ENCODE peak calls at places on chromosomes 2 and 18, in five cellular contexts. Q is mesendoderm, W is NCI-H510A treated with DMSO at 0.1 percent for 48 hours, D is Caki2, J is substantia nigra. E is an unnamed sample.

GRCh38 chr2:135063210-135063609 is 11.1 kb downstream of the RAB3GAP1 start:
- DNase-seq in W (no peak), D (no peak), J (no peak), Q (no peak), E (no peak)

GRCh38 chr2:160918909-160919503 is 241.2 kb upstream of the TANK start:
- DNase-seq in W (peak; percentile 1), J (peak; percentile 9), Q (peak; percentile 79), D (no peak), E (no peak)

GRCh38 chr18:75248426-75249191 is 38.0 kb downstream of the TSHZ1 start:
- DNase-seq in W (peak; percentile 45), Q (no peak), J (no peak), D (no peak), E (no peak)

GRCh38 chr2:126761981-126762878 is 106.3 kb downstream of the GYPC start:
- DNase-seq in D (no peak), J (no peak), Q (no peak), W (no peak), E (no peak)

GRCh38 chr18:21109936-21110666 is 1.5 kb downstream of the ROCK1 start:
- DNase-seq in J (no peak), W (no peak), D (no peak), Q (no peak), E (peak; percentile 42)

GRCh38 chr18:79108520-79109215 is 39.5 kb downstream of the ATP9B start:
- DNase-seq in Q (no peak), D (no peak), J (peak; percentile 8), W (no peak), E (no peak)

GRCh38 chr2:234996467-234997270 is 44.9 kb downstream of the SH3BP4 start:
- DNase-seq in Q (peak; percentile 98), D (peak; percentile 66), J (no peak), W (no peak), E (no peak)

GRCh38 chr2:159028776-159029175 is 60.3 kb downstream of the TANC1 start:
- DNase-seq in D (no peak), W (no peak), Q (no peak), J (no peak), E (no peak)

GRCh38 chr2:238582159-238582558 is 155.4 kb downstream of the ASB1 start:
- DNase-seq in Q (no peak), D (no peak), J (no peak), W (no peak), E (no peak)

GRCh38 chr2:55965276-55965675 is 41.7 kb upstream of the EFEMP1 start:
- DNase-seq in Q (peak; percentile 14), J (no peak), W (no peak), D (no peak), E (peak; percentile 18)

GRCh38 chr2:11573418-11574175 is 39.8 kb downstream of the GREB1 start:
- DNase-seq in D (no peak), Q (no peak), J (no peak), W (no peak), E (no peak)

GRCh38 chr2:71070294-71071025 is 2.0 kb downstream of the NAGK start:
- DNase-seq in W (peak; percentile 18), Q (peak; percentile 82), J (peak; percentile 21), D (peak; percentile 20), E (no peak)

GRCh38 chr2:74919827-74920226 is 38.6 kb upstream of the POLE4 start:
- DNase-seq in Q (peak; percentile 79), D (peak; percentile 71), W (peak; percentile 46), J (peak; percentile 20), E (peak; percentile 11)

GRCh38 chr2:206856474-206856873 is 82.8 kb upstream of the CPO start:
- DNase-seq in W (no peak), J (no peak), Q (no peak), D (no peak), E (no peak)

GRCh38 chr2:233519787-233520611 is 46.6 kb downstream of the USP40 start:
- DNase-seq in D (no peak), Q (no peak), J (no peak), W (no peak), E (no peak)

GRCh38 chr2:27708666-27709065 is 45.0 kb downstream of the SLC4A1AP start:
- DNase-seq in J (no peak), D (no peak), Q (no peak), W (no peak), E (no peak)

GRCh38 chr2:213317929-213318328 is 33.7 kb downstream of the SPAG16 start:
- DNase-seq in Q (no peak), W (no peak), D (no peak), J (no peak), E (no peak)

GRCh38 chr2:162462911-162463310 is 119.0 kb downstream of the GCA start:
- DNase-seq in W (no peak), D (no peak), J (no peak), Q (no peak), E (no peak)

GRCh38 chr2:28338046-28338753 is 54.5 kb upstream of the FOSL2 start:
- DNase-seq in J (peak; percentile 17), W (no peak), Q (peak; percentile 42), D (no peak), E (no peak)

GRCh38 chr2:45210466-45211195 is 201.4 kb upstream of the SIX2 start:
- DNase-seq in W (no peak), J (no peak), Q (no peak), D (peak; percentile 66), E (no peak)

GRCh38 chr2:240300261-240300821 is 135.1 kb upstream of the GPC1 start:
- DNase-seq in W (no peak), J (no peak), D (no peak), Q (no peak), E (no peak)

GRCh38 chr2:233430091-233430490 is 75.8 kb downstream of the DGKD start:
- DNase-seq in W (no peak), Q (no peak), J (no peak), D (no peak), E (no peak)

GRCh38 chr2:195451160-195451559 is 205.9 kb upstream of the SLC39A10 start:
- DNase-seq in D (no peak), W (no peak), J (no peak), Q (peak; percentile 5), E (no peak)

GRCh38 chr2:196537311-196537710 is 102.2 kb upstream of the CCDC150 start:
- DNase-seq in J (no peak), W (no peak), D (no peak), Q (no peak), E (no peak)

GRCh38 chr2:80126596-80127189 is 177.9 kb downstream of the LRRTM1 start:
- DNase-seq in Q (no peak), D (no peak), J (no peak), W (no peak), E (no peak)

GRCh38 chr2:72694715-72695496 is 130.9 kb downstream of the EXOC6B start:
- DNase-seq in J (no peak), W (peak; percentile 80), Q (peak; percentile 21), D (peak; percentile 69), E (no peak)

GRCh38 chr2:45172993-45173392 is 163.7 kb upstream of the SIX2 start:
- DNase-seq in Q (no peak), J (no peak), D (peak; percentile 22), W (no peak), E (no peak)

GRCh38 chr2:160194351-160194750 is 5.7 kb downstream of the ITGB6 start:
- DNase-seq in Q (no peak), J (no peak), W (no peak), D (no peak), E (no peak)

GRCh38 chr2:159890945-159891588 is 93.1 kb upstream of the CD302 start:
- DNase-seq in J (no peak), Q (no peak), D (no peak), W (no peak), E (no peak)

GRCh38 chr2:54471221-54471711 is 15.1 kb downstream of the SPTBN1 start:
- DNase-seq in J (no peak), D (peak; percentile 83), Q (no peak), W (peak; percentile 20), E (no peak)

GRCh38 chr18:50374753-50375391 is at the start of gene SKA1:
- DNase-seq in W (peak; percentile 81), D (peak; percentile 82), J (peak; percentile 92), Q (peak; percentile 98), E (peak; percentile 85)

GRCh38 chr18:5142131-5142530 is 54.9 kb downstream of the AKAIN1 start:
- DNase-seq in D (no peak), Q (no peak), W (no peak), J (no peak), E (no peak)

GRCh38 chr2:15363142-15363541 is 198.0 kb downstream of the NBAS start:
- DNase-seq in Q (peak; percentile 60), D (peak; percentile 9), W (no peak), J (no peak), E (no peak)

GRCh38 chr2:207423886-207424285 is 105.9 kb upstream of the CREB1 start:
- DNase-seq in D (no peak), J (no peak), Q (no peak), W (no peak), E (no peak)

GRCh38 chr2:130728007-130728454 is 839 bp upstream of the GPR148 start:
- DNase-seq in J (no peak), Q (peak; percentile 51), D (no peak), W (peak; percentile 12), E (no peak)

GRCh38 chr2:95269036-95269680 is 5.1 kb upstream of the PROM2 start:
- DNase-seq in J (no peak), Q (no peak), W (no peak), D (no peak), E (no peak)

GRCh38 chr2:8312861-8313768 is 368.7 kb upstream of the ID2 start:
- DNase-seq in Q (peak; percentile 88), J (no peak), D (peak; percentile 98), W (no peak), E (no peak)

GRCh38 chr2:178761759-178762371 is 45.4 kb downstream of the TTN start:
- DNase-seq in D (peak; percentile 42), J (no peak), W (peak; percentile 78), Q (peak; percentile 66), E (no peak)

E was measured in SHP77 treated with DMSO at 0.1 percent for 48 hours.